ENCODE peak calls at places on chromosomes 3 and 15, in five cellular contexts. One of them, this sample, is unnamed.

GRCh38 chr15:78242128-78242527 is 7.8 kb upstream of the ACSBG1 start:
- DNase-seq in astrocyte of the spinal cord: no peak
- DNase-seq in astrocyte: no peak
- DNase-seq in GM12892: no peak
- DNase-seq in stimulated activated CD8-positive, alpha-beta memory T cell treated with anti-CD3 and anti-CD28 coated beads, Interleukin-15, amount 100 ng/mL, for 1 hour: no peak
- DNase-seq in this sample: peak

GRCh38 chr15:58212909-58213526 is 74.8 kb downstream of the AQP9 start:
- DNase-seq in astrocyte of the spinal cord: peak
- DNase-seq in astrocyte: no peak
- DNase-seq in GM12892: no peak
- DNase-seq in stimulated activated CD8-positive, alpha-beta memory T cell treated with anti-CD3 and anti-CD28 coated beads, Interleukin-15, amount 100 ng/mL, for 1 hour: no peak
- DNase-seq in this sample: peak

GRCh38 chr15:52523192-52523591 is 5.5 kb downstream of the MYO5A start:
- DNase-seq in astrocyte of the spinal cord: peak
- DNase-seq in astrocyte: peak
- DNase-seq in GM12892: no peak
- DNase-seq in stimulated activated CD8-positive, alpha-beta memory T cell treated with anti-CD3 and anti-CD28 coated beads, Interleukin-15, amount 100 ng/mL, for 1 hour: no peak
- DNase-seq in this sample: peak

GRCh38 chr3:101172516-101172915 is 147.9 kb downstream of the IMPG2 start:
- DNase-seq in astrocyte of the spinal cord: no peak
- DNase-seq in astrocyte: no peak
- DNase-seq in GM12892: no peak
- DNase-seq in stimulated activated CD8-positive, alpha-beta memory T cell treated with anti-CD3 and anti-CD28 coated beads, Interleukin-15, amount 100 ng/mL, for 1 hour: no peak
- DNase-seq in this sample: no peak

GRCh38 chr3:135497979-135498378 is 467.5 kb upstream of the PPP2R3A start:
- DNase-seq in astrocyte of the spinal cord: no peak
- DNase-seq in astrocyte: no peak
- DNase-seq in GM12892: no peak
- DNase-seq in stimulated activated CD8-positive, alpha-beta memory T cell treated with anti-CD3 and anti-CD28 coated beads, Interleukin-15, amount 100 ng/mL, for 1 hour: no peak
- DNase-seq in this sample: no peak

GRCh38 chr3:9067352-9067975 is 104.2 kb upstream of the RAD18 start:
- DNase-seq in astrocyte of the spinal cord: peak
- DNase-seq in astrocyte: peak
- DNase-seq in GM12892: no peak
- DNase-seq in stimulated activated CD8-positive, alpha-beta memory T cell treated with anti-CD3 and anti-CD28 coated beads, Interleukin-15, amount 100 ng/mL, for 1 hour: no peak
- DNase-seq in this sample: peak

GRCh38 chr3:133915685-133916639 is 20.3 kb upstream of the RAB6B start:
- DNase-seq in astrocyte of the spinal cord: no peak
- DNase-seq in astrocyte: no peak
- DNase-seq in GM12892: no peak
- DNase-seq in stimulated activated CD8-positive, alpha-beta memory T cell treated with anti-CD3 and anti-CD28 coated beads, Interleukin-15, amount 100 ng/mL, for 1 hour: no peak
- DNase-seq in this sample: peak

GRCh38 chr3:62562596-62562995 is 189.2 kb upstream of the FEZF2 start:
- DNase-seq in astrocyte of the spinal cord: no peak
- DNase-seq in astrocyte: peak
- DNase-seq in GM12892: no peak
- DNase-seq in stimulated activated CD8-positive, alpha-beta memory T cell treated with anti-CD3 and anti-CD28 coated beads, Interleukin-15, amount 100 ng/mL, for 1 hour: no peak
- DNase-seq in this sample: peak

GRCh38 chr15:84816694-84817460 is at the start of gene ALPK3:
- DNase-seq in astrocyte of the spinal cord: no peak
- DNase-seq in astrocyte: no peak
- DNase-seq in GM12892: no peak
- DNase-seq in stimulated activated CD8-positive, alpha-beta memory T cell treated with anti-CD3 and anti-CD28 coated beads, Interleukin-15, amount 100 ng/mL, for 1 hour: no peak
- DNase-seq in this sample: no peak

GRCh38 chr3:188772886-188773285 is 398.9 kb upstream of the TPRG1 start:
- DNase-seq in astrocyte of the spinal cord: peak
- DNase-seq in astrocyte: peak
- DNase-seq in GM12892: no peak
- DNase-seq in stimulated activated CD8-positive, alpha-beta memory T cell treated with anti-CD3 and anti-CD28 coated beads, Interleukin-15, amount 100 ng/mL, for 1 hour: no peak
- DNase-seq in this sample: peak

GRCh38 chr3:156449712-156450574 is 105.0 kb downstream of the SSR3 start:
- DNase-seq in astrocyte of the spinal cord: peak
- DNase-seq in astrocyte: peak
- DNase-seq in GM12892: no peak
- DNase-seq in stimulated activated CD8-positive, alpha-beta memory T cell treated with anti-CD3 and anti-CD28 coated beads, Interleukin-15, amount 100 ng/mL, for 1 hour: no peak
- DNase-seq in this sample: peak

GRCh38 chr3:184937611-184938010 is 125.6 kb downstream of the VPS8 start:
- DNase-seq in astrocyte of the spinal cord: no peak
- DNase-seq in astrocyte: no peak
- DNase-seq in GM12892: no peak
- DNase-seq in stimulated activated CD8-positive, alpha-beta memory T cell treated with anti-CD3 and anti-CD28 coated beads, Interleukin-15, amount 100 ng/mL, for 1 hour: no peak
- DNase-seq in this sample: peak

GRCh38 chr3:24686764-24687163 is 192.1 kb upstream of the THRB start:
- DNase-seq in astrocyte of the spinal cord: peak
- DNase-seq in astrocyte: peak
- DNase-seq in GM12892: no peak
- DNase-seq in stimulated activated CD8-positive, alpha-beta memory T cell treated with anti-CD3 and anti-CD28 coated beads, Interleukin-15, amount 100 ng/mL, for 1 hour: no peak
- DNase-seq in this sample: peak

GRCh38 chr3:42688487-42689420 is 3.4 kb downstream of the KLHL40 start:
- DNase-seq in astrocyte of the spinal cord: no peak
- DNase-seq in astrocyte: no peak
- DNase-seq in GM12892: no peak
- DNase-seq in stimulated activated CD8-positive, alpha-beta memory T cell treated with anti-CD3 and anti-CD28 coated beads, Interleukin-15, amount 100 ng/mL, for 1 hour: no peak
- DNase-seq in this sample: no peak

GRCh38 chr3:69129531-69129930 is 7.1 kb upstream of the LMOD3 start:
- DNase-seq in astrocyte of the spinal cord: no peak
- DNase-seq in astrocyte: no peak
- DNase-seq in GM12892: no peak
- DNase-seq in stimulated activated CD8-positive, alpha-beta memory T cell treated with anti-CD3 and anti-CD28 coated beads, Interleukin-15, amount 100 ng/mL, for 1 hour: no peak
- DNase-seq in this sample: no peak

GRCh38 chr15:43212951-43213350 is 7.9 kb downstream of the EPB42 start:
- DNase-seq in astrocyte of the spinal cord: no peak
- DNase-seq in astrocyte: no peak
- DNase-seq in GM12892: no peak
- DNase-seq in stimulated activated CD8-positive, alpha-beta memory T cell treated with anti-CD3 and anti-CD28 coated beads, Interleukin-15, amount 100 ng/mL, for 1 hour: no peak
- DNase-seq in this sample: no peak

GRCh38 chr3:142828703-142829304 is 60.1 kb downstream of the PCOLCE2 start:
- DNase-seq in astrocyte of the spinal cord: peak
- DNase-seq in astrocyte: peak
- DNase-seq in GM12892: peak
- DNase-seq in stimulated activated CD8-positive, alpha-beta memory T cell treated with anti-CD3 and anti-CD28 coated beads, Interleukin-15, amount 100 ng/mL, for 1 hour: peak
- DNase-seq in this sample: peak

GRCh38 chr3:126108689-126109075 is 24.8 kb upstream of the SLC41A3 start:
- DNase-seq in astrocyte of the spinal cord: no peak
- DNase-seq in astrocyte: no peak
- DNase-seq in GM12892: no peak
- DNase-seq in stimulated activated CD8-positive, alpha-beta memory T cell treated with anti-CD3 and anti-CD28 coated beads, Interleukin-15, amount 100 ng/mL, for 1 hour: no peak
- DNase-seq in this sample: peak

GRCh38 chr3:72829701-72830100 is 18.5 kb downstream of the SHQ1 start:
- DNase-seq in astrocyte of the spinal cord: no peak
- DNase-seq in astrocyte: peak
- DNase-seq in GM12892: no peak
- DNase-seq in stimulated activated CD8-positive, alpha-beta memory T cell treated with anti-CD3 and anti-CD28 coated beads, Interleukin-15, amount 100 ng/mL, for 1 hour: no peak
- DNase-seq in this sample: no peak

GRCh38 chr3:196339493-196340254 is 1.5 kb upstream of the TM4SF19 start:
- DNase-seq in astrocyte of the spinal cord: peak
- DNase-seq in astrocyte: peak
- DNase-seq in GM12892: no peak
- DNase-seq in stimulated activated CD8-positive, alpha-beta memory T cell treated with anti-CD3 and anti-CD28 coated beads, Interleukin-15, amount 100 ng/mL, for 1 hour: no peak
- DNase-seq in this sample: peak

GRCh38 chr15:42449770-42450433 is 41.0 kb downstream of the ZNF106 start:
- DNase-seq in astrocyte of the spinal cord: no peak
- DNase-seq in astrocyte: no peak
- DNase-seq in GM12892: no peak
- DNase-seq in stimulated activated CD8-positive, alpha-beta memory T cell treated with anti-CD3 and anti-CD28 coated beads, Interleukin-15, amount 100 ng/mL, for 1 hour: no peak
- DNase-seq in this sample: no peak

GRCh38 chr15:31387483-31388118 is 61.0 kb downstream of the KLF13 start:
- DNase-seq in astrocyte of the spinal cord: peak
- DNase-seq in astrocyte: peak
- DNase-seq in GM12892: no peak
- DNase-seq in stimulated activated CD8-positive, alpha-beta memory T cell treated with anti-CD3 and anti-CD28 coated beads, Interleukin-15, amount 100 ng/mL, for 1 hour: no peak
- DNase-seq in this sample: peak

GRCh38 chr15:92377083-92377789 is 16.4 kb upstream of the ST8SIA2 start:
- DNase-seq in astrocyte of the spinal cord: no peak
- DNase-seq in astrocyte: peak
- DNase-seq in GM12892: no peak
- DNase-seq in stimulated activated CD8-positive, alpha-beta memory T cell treated with anti-CD3 and anti-CD28 coated beads, Interleukin-15, amount 100 ng/mL, for 1 hour: no peak
- DNase-seq in this sample: peak

GRCh38 chr3:179933079-179933478 is 103.7 kb downstream of the PEX5L start:
- DNase-seq in astrocyte of the spinal cord: no peak
- DNase-seq in astrocyte: no peak
- DNase-seq in GM12892: no peak
- DNase-seq in stimulated activated CD8-positive, alpha-beta memory T cell treated with anti-CD3 and anti-CD28 coated beads, Interleukin-15, amount 100 ng/mL, for 1 hour: no peak
- DNase-seq in this sample: no peak